ENCODE peak calls at places on chromosomes 7 and 10, in six cellular contexts. T is lower lobe of right lung, O is Daoy, E is KBM-7, Y is NCI-H446 treated with DMSO at 0.1 percent for 48 hours, A is HCEC 1CT. F is an unnamed sample.

GRCh38 chr10:104665174-104665573 is 24.1 kb downstream of the SORCS3 start:
- DNase-seq in A (no peak), O (no peak), T (no peak), Y (no peak), E (no peak), F (no peak)

GRCh38 chr10:67725567-67725966 is 29.6 kb upstream of the CTNNA3 start:
- DNase-seq in Y (no peak), T (no peak), E (peak), A (no peak), O (no peak), F (no peak)

GRCh38 chr7:6272481-6273323 is at the start of gene CYTH3:
- DNase-seq in T (peak), A (peak), O (peak), E (peak), Y (peak), F (peak)

GRCh38 chr10:4183761-4184261 is 398.8 kb upstream of the KLF6 start:
- DNase-seq in E (no peak), A (peak), T (no peak), Y (no peak), O (no peak), F (peak)

GRCh38 chr10:58647770-58648169 is 135.1 kb downstream of the BICC1 start:
- DNase-seq in Y (no peak), O (no peak), A (peak), T (no peak), E (no peak), F (no peak)

GRCh38 chr10:47241946-47242900 is 57.8 kb upstream of the GDF10 start:
- DNase-seq in O (no peak), E (no peak), A (no peak), T (no peak), Y (no peak), F (no peak)

GRCh38 chr7:143901360-143901709 is 641 bp downstream of the TCAF1 start:
- DNase-seq in A (peak), Y (no peak), E (no peak), T (peak), O (no peak), F (peak)

GRCh38 chr7:134705716-134706115 is 59.1 kb downstream of the BPGM start:
- DNase-seq in O (no peak), E (no peak), Y (no peak), T (no peak), A (no peak), F (no peak)

GRCh38 chr7:140230517-140230861 is 53.7 kb upstream of the KDM7A start:
- DNase-seq in Y (no peak), A (no peak), O (peak), E (no peak), T (peak), F (peak)

GRCh38 chr7:105594034-105594433 is 12.7 kb upstream of the EFCAB10 start:
- DNase-seq in O (no peak), A (no peak), E (no peak), Y (peak), T (no peak), F (no peak)

GRCh38 chr10:4501306-4501705 is 324.7 kb upstream of the AKR1E2 start:
- DNase-seq in A (no peak), O (no peak), Y (no peak), E (no peak), T (no peak), F (no peak)